ENCODE peak calls at places on chromosomes 4 and X, in six cellular contexts. F, L, Y, G, T and R are unnamed samples.
A peak's percentile ranks its signal among the peaks of the same experiment; 100 is the strongest.

GRCh38 chr4:165663411-165663810 is 209.6 kb upstream of the TLL1 start:
- DNase-seq in F (no peak), L (no peak), Y (no peak), G (no peak), T (no peak), R (peak; percentile 22)

GRCh38 chr4:45741897-45742296 is 382.0 kb downstream of the GABRG1 start:
- DNase-seq in F (no peak), L (no peak), Y (peak; percentile 57), G (no peak), T (no peak), R (no peak)

GRCh38 chr4:25065451-25065850 is 34.7 kb upstream of the LGI2 start:
- DNase-seq in F (no peak), L (no peak), Y (no peak), G (no peak), T (no peak), R (no peak)

GRCh38 chrX:13339607-13340006 is 19.8 kb upstream of the ATXN3L start:
- DNase-seq in F (no peak), L (no peak), Y (no peak), G (no peak), T (no peak), R (no peak)

GRCh38 chr4:69610484-69610883 is 29.0 kb downstream of the UGT2A2 start:
- DNase-seq in F (no peak), L (no peak), Y (no peak), G (no peak), T (no peak), R (no peak)

GRCh38 chrX:119041175-119041574 is 31.6 kb upstream of the CT47C1 start:
- DNase-seq in F (no peak), L (no peak), Y (no peak), G (peak; percentile 88), T (peak; percentile 75), R (no peak)

GRCh38 chr4:151038452-151039157 is 23.5 kb upstream of the LRBA start:
- DNase-seq in F (no peak), L (no peak), Y (no peak), G (no peak), T (no peak), R (no peak)

GRCh38 chr4:117447925-117448324 is 362.5 kb upstream of the TRAM1L1 start:
- DNase-seq in F (no peak), L (peak; percentile 6), Y (no peak), G (no peak), T (no peak), R (no peak)

GRCh38 chr4:48112017-48112667 is 21.9 kb downstream of the TXK start:
- DNase-seq in F (no peak), L (no peak), Y (no peak), G (peak; percentile 45), T (no peak), R (no peak)

GRCh38 chr4:80385397-80386280 is 50.1 kb downstream of the CFAP299 start:
- DNase-seq in F (no peak), L (no peak), Y (no peak), G (no peak), T (no peak), R (no peak)

GRCh38 chrX:144327515-144327914 is 443.6 kb downstream of the UBE2NL start:
- DNase-seq in F (no peak), L (no peak), Y (no peak), G (no peak), T (no peak), R (no peak)

GRCh38 chr4:114598191-114599121 is at the start of gene UGT8:
- DNase-seq in F (no peak), L (peak; percentile 59), Y (no peak), G (no peak), T (no peak), R (peak; percentile 69)

GRCh38 chr4:56668267-56668666 is 12.8 kb downstream of the HOPX start:
- DNase-seq in F (no peak), L (no peak), Y (peak; percentile 44), G (no peak), T (no peak), R (no peak)

GRCh38 chr4:112448211-112448745 is 67.7 kb downstream of the NEUROG2 start:
- DNase-seq in F (no peak), L (no peak), Y (no peak), G (peak; percentile 13), T (no peak), R (no peak)

GRCh38 chrX:44474410-44474809 is 68.2 kb downstream of the FUNDC1 start:
- DNase-seq in F (no peak), L (no peak), Y (no peak), G (no peak), T (no peak), R (no peak)

GRCh38 chrX:10239611-10240064 is 82.9 kb downstream of the CLCN4 start:
- DNase-seq in F (no peak), L (no peak), Y (no peak), G (peak; percentile 77), T (peak; percentile 85), R (no peak)

GRCh38 chr4:106303548-106303947 is 12.5 kb downstream of the TBCK start:
- DNase-seq in F (no peak), L (no peak), Y (no peak), G (no peak), T (no peak), R (no peak)